ENCODE peak calls at places on chromosome 17, in ten cellular contexts. P is effector memory CD8-positive, alpha-beta T cell; T is stimulated activated CD4-positive, alpha-beta T cell treated with anti-CD3 and anti-CD28 coated beads, Interleukin-4, amount 100 ng/mL, for 24 hours; Q is iris pigment epithelial cell; N is left lung; R is activated B cell treated with CpG ODN at 0.5 μM for 24 hours; D is central memory CD4-positive, alpha-beta T cell; I is CD8-positive, alpha-beta memory T cell; W is mucosa of descending colon; V is stimulated activated CD8-positive, alpha-beta memory T cell treated with anti-CD3 and anti-CD28 coated beads, Interleukin-7, amount 100 ng/mL, for 1 hour. M is an unnamed sample.

GRCh38 chr17:35596072-35596471 is 8.9 kb downstream of the AP2B1 start:
- DNase-seq in P (no peak), T (no peak), V (no peak), D (no peak), Q (no peak), R (no peak), W (no peak), I (no peak), N (no peak), M (no peak)

GRCh38 chr17:74812109-74812864 is 36.1 kb upstream of the NAT9 start:
- DNase-seq in N (peak), V (no peak), W (no peak), R (no peak), P (no peak), D (no peak), T (no peak), I (no peak), Q (no peak), M (no peak)

GRCh38 chr17:16422416-16422815 is 7.0 kb downstream of the TRPV2 start:
- DNase-seq in W (no peak), N (no peak), V (no peak), T (no peak), R (no peak), P (no peak), Q (no peak), D (no peak), I (no peak), M (no peak)

GRCh38 chr17:69761011-69761410 is 314.0 kb upstream of the KCNJ16 start:
- DNase-seq in N (no peak), I (no peak), P (no peak), Q (peak), V (no peak), D (no peak), W (no peak), T (no peak), R (no peak), M (no peak)

GRCh38 chr17:44919885-44920564 is 4.7 kb upstream of the GFAP start:
- DNase-seq in R (peak), N (peak), D (peak), Q (peak), T (peak), W (peak), P (peak), V (peak), I (peak), M (no peak)

GRCh38 chr17:4565209-4566141 is 5.1 kb upstream of the GGT6 start:
- DNase-seq in W (peak), I (peak), D (peak), T (peak), P (peak), V (peak), R (no peak), N (peak), Q (peak), M (peak)

GRCh38 chr17:82324566-82325285 is 7.3 kb upstream of the CD7 start:
- DNase-seq in D (no peak), R (no peak), V (no peak), W (no peak), I (no peak), N (no peak), T (no peak), P (no peak), Q (no peak), M (no peak)

GRCh38 chr17:8706431-8706830 is 38.2 kb downstream of the CCDC42 start:
- DNase-seq in Q (no peak), W (no peak), I (no peak), N (no peak), R (no peak), T (no peak), P (no peak), D (no peak), V (no peak), M (no peak)

GRCh38 chr17:35890774-35891155 is 10.6 kb upstream of the CCL5 start:
- DNase-seq in R (no peak), T (peak), P (peak), D (peak), V (no peak), N (no peak), W (peak), I (peak), Q (no peak), M (no peak)

GRCh38 chr17:80762076-80762475 is 217.4 kb downstream of the RPTOR start:
- DNase-seq in Q (no peak), W (no peak), D (no peak), T (no peak), R (no peak), V (no peak), P (no peak), N (peak), I (no peak), M (no peak)

GRCh38 chr17:78999947-79000395 is 9.6 kb downstream of the CANT1 start:
- DNase-seq in T (no peak), D (no peak), R (no peak), N (no peak), I (no peak), P (no peak), Q (no peak), V (no peak), W (no peak), M (no peak)

GRCh38 chr17:13010959-13011358 is 6.9 kb downstream of the ELAC2 start:
- DNase-seq in I (no peak), W (no peak), Q (no peak), R (no peak), D (no peak), P (no peak), T (no peak), V (no peak), N (no peak), M (no peak)

GRCh38 chr17:45221081-45221996 is at the start of gene FMNL1:
- DNase-seq in W (peak), V (no peak), R (peak), D (peak), N (peak), T (peak), I (peak), Q (no peak), P (peak), M (no peak)

GRCh38 chr17:57486978-57487377 is 230.7 kb downstream of the MSI2 start:
- DNase-seq in V (no peak), R (no peak), I (no peak), N (peak), Q (no peak), D (no peak), W (no peak), P (no peak), T (no peak), M (no peak)

GRCh38 chr17:65559802-65560627 is 1.4 kb downstream of the AXIN2 start:
- DNase-seq in I (peak), D (peak), P (no peak), N (no peak), W (peak), V (no peak), Q (no peak), R (peak), T (no peak), M (no peak)

GRCh38 chr17:81553018-81553615 is 964 bp upstream of the FAAP100 start:
- DNase-seq in N (peak), Q (peak), I (peak), D (peak), T (peak), P (peak), W (peak), V (peak), R (no peak), M (peak)

GRCh38 chr17:21013983-21014382 is 28.8 kb downstream of the USP22 start:
- DNase-seq in Q (no peak), R (no peak), I (no peak), N (no peak), W (no peak), V (no peak), D (no peak), P (no peak), T (no peak), M (no peak)

GRCh38 chr17:83196973-83197880 is 117.8 kb downstream of the METRNL start:
- DNase-seq in Q (no peak), I (no peak), R (peak), W (no peak), D (no peak), P (no peak), V (no peak), T (no peak), N (peak), M (no peak)

GRCh38 chr17:62591323-62591722 is 36.1 kb upstream of the MRC2 start:
- DNase-seq in I (no peak), T (no peak), D (no peak), P (no peak), N (no peak), V (no peak), R (no peak), W (no peak), Q (no peak), M (no peak)

GRCh38 chr17:43634681-43635125 is 27.0 kb downstream of the MEOX1 start:
- DNase-seq in N (no peak), Q (peak), V (no peak), D (no peak), I (no peak), T (no peak), R (no peak), P (no peak), W (no peak), M (no peak)

M was measured in NCI-H524 treated with DMSO at 0.1 percent for 48 hours.